ENCODE peak calls at places on chromosomes 12 and 14, in nine cellular contexts. One of them, this sample, is unnamed.

GRCh38 chr12:6951551-6952120 is 480 bp downstream of the PTPN6 start:
- DNase-seq in body of pancreas: no peak
- DNase-seq in brain microvascular endothelial cell: no peak
- DNase-seq in hepatocyte: no peak
- DNase-seq in astrocyte: no peak
- DNase-seq in lung: no peak
- DNase-seq in Karpas-422: peak
- DNase-seq in neuronal stem cell: no peak
- DNase-seq in transverse colon: no peak
- DNase-seq in this sample: peak

GRCh38 chr14:71341160-71341559 is 433.9 kb downstream of the PCNX1 start:
- DNase-seq in brain microvascular endothelial cell: no peak
- DNase-seq in Karpas-422: no peak
- DNase-seq in hepatocyte: no peak
- DNase-seq in astrocyte: no peak
- DNase-seq in transverse colon: no peak
- DNase-seq in neuronal stem cell: no peak
- DNase-seq in lung: no peak
- DNase-seq in body of pancreas: no peak
- DNase-seq in this sample: no peak

GRCh38 chr14:89634037-89634436 is 217.0 kb upstream of the FOXN3 start:
- DNase-seq in lung: no peak
- DNase-seq in Karpas-422: no peak
- DNase-seq in transverse colon: no peak
- DNase-seq in body of pancreas: no peak
- DNase-seq in neuronal stem cell: no peak
- DNase-seq in hepatocyte: no peak
- DNase-seq in brain microvascular endothelial cell: no peak
- DNase-seq in astrocyte: no peak
- DNase-seq in this sample: no peak

GRCh38 chr12:52980773-52981423 is 25.4 kb upstream of the EIF4B start:
- DNase-seq in transverse colon: peak
- DNase-seq in body of pancreas: peak
- DNase-seq in Karpas-422: peak
- DNase-seq in astrocyte: peak
- DNase-seq in neuronal stem cell: peak
- DNase-seq in lung: peak
- DNase-seq in brain microvascular endothelial cell: peak
- DNase-seq in hepatocyte: peak
- DNase-seq in this sample: peak

GRCh38 chr14:52977798-52978197 is 26.9 kb upstream of the FERMT2 start:
- DNase-seq in astrocyte: no peak
- DNase-seq in transverse colon: no peak
- DNase-seq in Karpas-422: no peak
- DNase-seq in body of pancreas: peak
- DNase-seq in brain microvascular endothelial cell: no peak
- DNase-seq in neuronal stem cell: no peak
- DNase-seq in hepatocyte: no peak
- DNase-seq in lung: no peak
- DNase-seq in this sample: no peak

GRCh38 chr14:23727566-23728335 is 91.6 kb downstream of the DHRS2 start:
- DNase-seq in brain microvascular endothelial cell: peak
- DNase-seq in hepatocyte: peak
- DNase-seq in lung: no peak
- DNase-seq in neuronal stem cell: no peak
- DNase-seq in Karpas-422: peak
- DNase-seq in astrocyte: peak
- DNase-seq in body of pancreas: peak
- DNase-seq in transverse colon: no peak
- DNase-seq in this sample: no peak

GRCh38 chr12:71865166-71865713 is 25.7 kb downstream of the TBC1D15 start:
- DNase-seq in brain microvascular endothelial cell: peak
- DNase-seq in hepatocyte: no peak
- DNase-seq in lung: no peak
- DNase-seq in body of pancreas: no peak
- DNase-seq in astrocyte: peak
- DNase-seq in Karpas-422: peak
- DNase-seq in neuronal stem cell: no peak
- DNase-seq in transverse colon: no peak
- DNase-seq in this sample: no peak

GRCh38 chr14:58701156-58701555 is 63.4 kb downstream of the DACT1 start:
- DNase-seq in brain microvascular endothelial cell: no peak
- DNase-seq in transverse colon: no peak
- DNase-seq in Karpas-422: no peak
- DNase-seq in lung: no peak
- DNase-seq in body of pancreas: no peak
- DNase-seq in neuronal stem cell: no peak
- DNase-seq in hepatocyte: no peak
- DNase-seq in astrocyte: no peak
- DNase-seq in this sample: no peak

GRCh38 chr14:74238974-74239847 is at the start of gene VSX2:
- DNase-seq in body of pancreas: no peak
- DNase-seq in neuronal stem cell: no peak
- DNase-seq in astrocyte: no peak
- DNase-seq in lung: no peak
- DNase-seq in Karpas-422: no peak
- DNase-seq in hepatocyte: no peak
- DNase-seq in brain microvascular endothelial cell: no peak
- DNase-seq in transverse colon: no peak
- DNase-seq in this sample: no peak

GRCh38 chr12:116319316-116319715 is 41.8 kb upstream of the MED13L start:
- DNase-seq in neuronal stem cell: no peak
- DNase-seq in brain microvascular endothelial cell: no peak
- DNase-seq in Karpas-422: no peak
- DNase-seq in body of pancreas: no peak
- DNase-seq in transverse colon: no peak
- DNase-seq in lung: no peak
- DNase-seq in hepatocyte: no peak
- DNase-seq in astrocyte: peak
- DNase-seq in this sample: no peak

GRCh38 chr14:52840916-52841315 is 49.5 kb upstream of the GNPNAT1 start:
- DNase-seq in Karpas-422: no peak
- DNase-seq in brain microvascular endothelial cell: peak
- DNase-seq in hepatocyte: peak
- DNase-seq in body of pancreas: no peak
- DNase-seq in astrocyte: peak
- DNase-seq in transverse colon: no peak
- DNase-seq in lung: no peak
- DNase-seq in neuronal stem cell: no peak
- DNase-seq in this sample: no peak

GRCh38 chr14:51304428-51304827 is 64.4 kb downstream of the TMX1 start:
- DNase-seq in lung: no peak
- DNase-seq in transverse colon: no peak
- DNase-seq in hepatocyte: no peak
- DNase-seq in body of pancreas: no peak
- DNase-seq in brain microvascular endothelial cell: peak
- DNase-seq in Karpas-422: no peak
- DNase-seq in neuronal stem cell: no peak
- DNase-seq in astrocyte: peak
- DNase-seq in this sample: no peak

GRCh38 chr12:51863363-51863920 is 14.9 kb upstream of the FIGNL2 start:
- DNase-seq in Karpas-422: no peak
- DNase-seq in brain microvascular endothelial cell: no peak
- DNase-seq in body of pancreas: no peak
- DNase-seq in lung: no peak
- DNase-seq in neuronal stem cell: peak
- DNase-seq in hepatocyte: no peak
- DNase-seq in astrocyte: no peak
- DNase-seq in transverse colon: no peak
- DNase-seq in this sample: peak

GRCh38 chr14:68939893-68940613 is 39.0 kb downstream of the ACTN1 start:
- DNase-seq in Karpas-422: no peak
- DNase-seq in body of pancreas: peak
- DNase-seq in transverse colon: peak
- DNase-seq in hepatocyte: peak
- DNase-seq in neuronal stem cell: no peak
- DNase-seq in brain microvascular endothelial cell: peak
- DNase-seq in lung: no peak
- DNase-seq in astrocyte: peak
- DNase-seq in this sample: peak

GRCh38 chr12:113112043-113112899 is 23.3 kb downstream of the RASAL1 start:
- DNase-seq in neuronal stem cell: no peak
- DNase-seq in astrocyte: no peak
- DNase-seq in brain microvascular endothelial cell: no peak
- DNase-seq in body of pancreas: no peak
- DNase-seq in hepatocyte: no peak
- DNase-seq in Karpas-422: no peak
- DNase-seq in lung: no peak
- DNase-seq in transverse colon: no peak
- DNase-seq in this sample: no peak
- H3K27ac ChIP-seq in neuronal stem cell: no peak
- H3K27ac ChIP-seq in astrocyte: no peak
- H3K27ac ChIP-seq in brain microvascular endothelial cell: no peak
- H3K27ac ChIP-seq in body of pancreas: no peak
- H3K27ac ChIP-seq in hepatocyte: no peak
- H3K27ac ChIP-seq in Karpas-422: no peak
- H3K27ac ChIP-seq in lung: no peak
- H3K27ac ChIP-seq in transverse colon: no peak
- H3K27ac ChIP-seq in this sample: no peak

GRCh38 chr12:4293942-4294505 is 20.5 kb downstream of the CCND2 start:
- DNase-seq in astrocyte: no peak
- DNase-seq in transverse colon: no peak
- DNase-seq in neuronal stem cell: no peak
- DNase-seq in Karpas-422: no peak
- DNase-seq in hepatocyte: no peak
- DNase-seq in brain microvascular endothelial cell: no peak
- DNase-seq in body of pancreas: no peak
- DNase-seq in lung: no peak
- DNase-seq in this sample: no peak
- H3K27ac ChIP-seq in astrocyte: no peak
- H3K27ac ChIP-seq in transverse colon: peak
- H3K27ac ChIP-seq in neuronal stem cell: peak
- H3K27ac ChIP-seq in Karpas-422: no peak
- H3K27ac ChIP-seq in hepatocyte: peak
- H3K27ac ChIP-seq in brain microvascular endothelial cell: no peak
- H3K27ac ChIP-seq in body of pancreas: no peak
- H3K27ac ChIP-seq in lung: no peak
- H3K27ac ChIP-seq in this sample: no peak

GRCh38 chr12:124654666-124655316 is 87.4 kb upstream of the NCOR2 start:
- DNase-seq in lung: peak
- DNase-seq in neuronal stem cell: no peak
- DNase-seq in body of pancreas: peak
- DNase-seq in transverse colon: no peak
- DNase-seq in Karpas-422: no peak
- DNase-seq in hepatocyte: no peak
- DNase-seq in brain microvascular endothelial cell: no peak
- DNase-seq in astrocyte: no peak
- DNase-seq in this sample: peak
- H3K27ac ChIP-seq in lung: peak
- H3K27ac ChIP-seq in neuronal stem cell: no peak
- H3K27ac ChIP-seq in body of pancreas: peak
- H3K27ac ChIP-seq in transverse colon: peak
- H3K27ac ChIP-seq in Karpas-422: no peak
- H3K27ac ChIP-seq in hepatocyte: peak
- H3K27ac ChIP-seq in brain microvascular endothelial cell: peak
- H3K27ac ChIP-seq in astrocyte: peak
- H3K27ac ChIP-seq in this sample: no peak

GRCh38 chr12:2372735-2373134 is 319.9 kb downstream of the CACNA1C start:
- DNase-seq in Karpas-422: no peak
- DNase-seq in transverse colon: no peak
- DNase-seq in astrocyte: no peak
- DNase-seq in lung: no peak
- DNase-seq in neuronal stem cell: no peak
- DNase-seq in body of pancreas: no peak
- DNase-seq in brain microvascular endothelial cell: no peak
- DNase-seq in hepatocyte: no peak
- DNase-seq in this sample: no peak

GRCh38 chr12:2373307-2373706 is 320.5 kb downstream of the CACNA1C start:
- DNase-seq in hepatocyte: no peak
- DNase-seq in astrocyte: no peak
- DNase-seq in brain microvascular endothelial cell: no peak
- DNase-seq in lung: no peak
- DNase-seq in Karpas-422: no peak
- DNase-seq in body of pancreas: no peak
- DNase-seq in neuronal stem cell: no peak
- DNase-seq in transverse colon: no peak
- DNase-seq in this sample: no peak

GRCh38 chr12:2375871-2376270 is 323.1 kb downstream of the CACNA1C start:
- DNase-seq in body of pancreas: no peak
- DNase-seq in lung: no peak
- DNase-seq in neuronal stem cell: no peak
- DNase-seq in brain microvascular endothelial cell: no peak
- DNase-seq in astrocyte: no peak
- DNase-seq in transverse colon: no peak
- DNase-seq in Karpas-422: no peak
- DNase-seq in hepatocyte: no peak
- DNase-seq in this sample: no peak

GRCh38 chr12:2372178-2372577 is 319.4 kb downstream of the CACNA1C start:
- DNase-seq in body of pancreas: no peak
- DNase-seq in lung: no peak
- DNase-seq in astrocyte: no peak
- DNase-seq in transverse colon: no peak
- DNase-seq in hepatocyte: no peak
- DNase-seq in brain microvascular endothelial cell: no peak
- DNase-seq in Karpas-422: no peak
- DNase-seq in neuronal stem cell: no peak
- DNase-seq in this sample: no peak

GRCh38 chr12:2374092-2374740 is 321.4 kb downstream of the CACNA1C start:
- DNase-seq in hepatocyte: no peak
- DNase-seq in lung: no peak
- DNase-seq in brain microvascular endothelial cell: no peak
- DNase-seq in astrocyte: peak
- DNase-seq in neuronal stem cell: no peak
- DNase-seq in body of pancreas: no peak
- DNase-seq in Karpas-422: no peak
- DNase-seq in transverse colon: no peak
- DNase-seq in this sample: no peak
- H3K27ac ChIP-seq in hepatocyte: no peak
- H3K27ac ChIP-seq in lung: no peak
- H3K27ac ChIP-seq in brain microvascular endothelial cell: no peak
- H3K27ac ChIP-seq in astrocyte: no peak
- H3K27ac ChIP-seq in neuronal stem cell: no peak
- H3K27ac ChIP-seq in body of pancreas: no peak
- H3K27ac ChIP-seq in Karpas-422: no peak
- H3K27ac ChIP-seq in transverse colon: peak
- H3K27ac ChIP-seq in this sample: no peak

This sample was measured in right lobe of liver.